ENCODE peak calls at places on chromosomes 7 and 10, in four cellular contexts. Y is ovary, J is IMR-90, N is uterus. A is an unnamed sample.

GRCh38 chr7:82234457-82235049 is 209.0 kb downstream of the CACNA2D1 start:
- DNase-seq in J (peak; percentile 59), Y (no peak), N (no peak), A (no peak)

GRCh38 chr7:128446306-128446705 is 9.4 kb upstream of the HILPDA start:
- DNase-seq in Y (no peak), N (no peak), J (no peak), A (no peak)

GRCh38 chr7:101816499-101817030 is 861 bp upstream of the CUX1 start:
- DNase-seq in N (peak; percentile 38), J (peak; percentile 37), Y (peak; percentile 61), A (no peak)

GRCh38 chr10:19054289-19054688 is 5.7 kb downstream of the MALRD1 start:
- DNase-seq in Y (no peak), N (no peak), J (no peak), A (no peak)

GRCh38 chr7:15481127-15481526 is 80.7 kb downstream of the AGMO start:
- DNase-seq in N (peak; percentile 17), Y (no peak), J (no peak), A (no peak)

GRCh38 chr7:39587393-39587792 is 21.2 kb downstream of the YAE1 start:
- DNase-seq in N (no peak), Y (no peak), J (peak; percentile 55), A (no peak)

GRCh38 chr7:95545666-95546065 is 50.6 kb downstream of the PDK4 start:
- DNase-seq in N (no peak), J (no peak), Y (no peak), A (no peak)

GRCh38 chr10:122142652-122143237 is 128.4 kb upstream of the BTBD16 start:
- DNase-seq in J (no peak), N (no peak), Y (no peak), A (no peak)

GRCh38 chr10:29535012-29535777 is 99.6 kb downstream of the SVIL start:
- DNase-seq in J (peak; percentile 88), N (peak; percentile 55), Y (peak; percentile 60), A (peak; percentile 67)

GRCh38 chr10:1369197-1369596 is 313.0 kb downstream of the WDR37 start:
- DNase-seq in Y (no peak), N (no peak), J (no peak), A (no peak)

GRCh38 chr7:24980695-24981543 is 941 bp upstream of the OSBPL3 start:
- DNase-seq in Y (peak; percentile 38), N (peak; percentile 22), J (peak; percentile 36), A (peak; percentile 67)

GRCh38 chr7:77425151-77426051 is 9.3 kb upstream of the GSAP start:
- DNase-seq in N (no peak), Y (no peak), J (peak; percentile 91), A (no peak)

GRCh38 chr7:33781796-33782195 is 123.5 kb upstream of the BMPER start:
- DNase-seq in J (no peak), N (no peak), Y (no peak), A (no peak)

GRCh38 chr7:159107052-159107892 is 37.4 kb downstream of the VIPR2 start:
- DNase-seq in Y (no peak), J (no peak), N (no peak), A (no peak)

GRCh38 chr7:42264702-42265101 is 27.7 kb upstream of the GLI3 start:
- DNase-seq in N (no peak), Y (no peak), J (no peak), A (no peak)

GRCh38 chr10:48444266-48444665 is 137.8 kb downstream of the MAPK8 start:
- DNase-seq in Y (no peak), J (peak; percentile 51), N (no peak), A (peak; percentile 37)

GRCh38 chr7:88243345-88243909 is 23.6 kb upstream of the SRI start:
- DNase-seq in J (peak; percentile 44), Y (peak; percentile 17), N (no peak), A (no peak)

GRCh38 chr7:38851321-38851720 is 57.7 kb downstream of the VPS41 start:
- DNase-seq in J (no peak), Y (no peak), N (no peak), A (no peak)

GRCh38 chr10:43012578-43012977 is 64.3 kb upstream of the RET start:
- DNase-seq in J (no peak), N (no peak), Y (no peak), A (no peak)

GRCh38 chr10:79310911-79311573 is 36.2 kb upstream of the PPIF start:
- DNase-seq in Y (no peak), N (no peak), J (no peak), A (no peak)

GRCh38 chr10:79310217-79310865 is 36.9 kb upstream of the PPIF start:
- DNase-seq in N (no peak), Y (no peak), J (no peak), A (no peak)

GRCh38 chr10:79313320-79313719 is 33.9 kb upstream of the PPIF start:
- DNase-seq in N (no peak), J (no peak), Y (peak; percentile 16), A (no peak)

GRCh38 chr10:79312601-79313187 is 34.6 kb upstream of the PPIF start:
- DNase-seq in J (no peak), Y (no peak), N (no peak), A (no peak)

DNA sequence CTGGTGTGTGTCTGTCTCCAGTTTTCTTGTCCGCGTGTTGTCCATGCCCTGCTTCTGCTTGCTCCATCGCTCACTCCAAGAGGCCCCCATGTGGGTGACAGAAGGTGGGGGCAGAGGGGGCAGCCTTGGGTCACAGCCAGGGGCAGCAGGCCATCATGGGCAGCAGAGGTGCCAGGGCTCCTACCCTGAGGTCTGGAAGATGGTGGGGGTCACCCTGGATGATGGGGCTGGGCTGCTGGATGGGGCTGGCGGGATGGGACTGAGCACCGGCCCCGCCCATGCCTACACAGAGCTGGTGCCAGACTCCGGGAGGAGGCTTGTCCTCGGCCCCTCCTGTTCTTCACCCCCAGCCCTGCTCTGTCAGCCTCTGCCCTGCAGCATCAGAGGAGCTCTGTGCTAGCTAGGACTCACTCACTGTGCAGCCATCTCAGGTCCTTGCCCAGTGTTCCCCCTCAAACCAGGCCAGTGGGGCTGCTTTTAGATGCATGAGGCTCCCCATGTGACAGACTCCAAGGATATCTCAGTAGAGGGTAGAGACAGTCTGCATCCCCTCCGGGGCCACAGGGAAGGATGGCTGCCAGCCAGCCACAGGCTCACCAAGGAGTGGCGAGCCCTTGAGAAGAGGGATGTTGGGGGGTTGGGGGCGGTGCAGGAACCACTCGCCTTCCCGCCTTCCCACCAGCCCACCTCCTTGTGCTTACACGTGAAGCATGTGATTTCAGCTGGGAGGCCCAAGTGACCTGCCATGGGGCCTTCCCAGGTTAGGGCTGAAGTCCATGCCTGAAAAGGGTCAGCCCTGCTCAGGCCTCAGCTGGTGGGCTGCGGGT is 35.5 kb upstream of the PPIF start:
- DNase-seq in J (no peak), N (peak; percentile 24), Y (no peak), A (no peak)
- TF ChIP-seq POLR2A in J (no peak), N (no peak), Y (no peak), A (no peak)

DNA sequence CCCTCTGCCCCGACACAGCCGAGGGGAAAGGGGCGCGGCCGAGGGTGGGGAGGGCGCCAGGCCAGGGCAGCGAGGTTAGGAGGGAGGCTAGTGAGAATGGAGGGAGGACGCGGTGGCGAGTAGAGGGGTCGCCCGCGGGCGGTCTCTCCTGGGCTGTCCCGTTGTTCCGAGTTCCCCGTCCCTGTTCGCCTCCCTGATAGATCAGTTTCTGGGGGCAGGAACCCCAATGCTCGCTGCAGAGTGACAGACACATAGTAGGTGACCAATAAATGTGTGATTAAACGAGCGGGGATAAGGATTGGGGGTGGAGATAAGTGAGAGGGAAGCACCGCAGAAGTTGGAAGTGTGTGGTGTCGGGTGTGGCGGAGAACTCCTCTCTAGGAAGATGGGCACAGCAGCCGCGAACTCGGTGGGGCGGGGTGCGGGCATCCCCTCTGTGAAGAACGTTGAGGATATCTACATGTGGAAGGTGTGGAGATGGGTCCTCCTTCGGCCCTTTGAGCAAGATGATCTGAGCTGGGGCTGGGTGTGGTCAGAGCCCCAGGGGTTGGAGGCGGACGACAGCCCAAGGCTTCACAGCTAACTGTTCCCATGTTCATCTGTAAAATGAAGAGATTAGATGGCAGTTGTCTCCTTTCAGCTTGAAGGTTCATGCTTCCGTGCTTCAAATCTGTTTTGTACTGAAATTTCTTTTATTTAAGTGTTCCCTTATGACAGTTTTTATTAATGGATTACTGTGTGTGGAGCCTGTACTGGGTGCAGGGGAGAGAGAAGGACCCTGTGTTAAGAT is 655 bp downstream of the ZNF775 start:
- DNase-seq in N (no peak), Y (no peak), J (no peak), A (no peak)
- TF ChIP-seq POLR2A in N (no peak), Y (no peak), J (no peak), A (no peak)

GRCh38 chr7:141251957-141252356 is 178.1 kb downstream of the TMEM178B start:
- DNase-seq in Y (no peak), J (no peak), N (no peak), A (no peak)

GRCh38 chr7:141246426-141246825 is 172.6 kb downstream of the TMEM178B start:
- DNase-seq in J (no peak), N (no peak), Y (no peak), A (no peak)

GRCh38 chr7:141251180-141251579 is 177.3 kb downstream of the TMEM178B start:
- DNase-seq in N (no peak), Y (no peak), J (no peak), A (no peak)
- TF ChIP-seq POLR2A in N (no peak), Y (no peak), J (no peak), A (no peak)

GRCh38 chr7:27147211-27148030 is at the start of gene HOXA6:
- DNase-seq in J (peak; percentile 67), N (peak; percentile 57), Y (no peak), A (no peak)

GRCh38 chr7:27146491-27147210 is 923 bp downstream of the HOXA6 start:
- DNase-seq in J (no peak), N (no peak), Y (no peak), A (peak; percentile 44)

GRCh38 chr7:27149817-27150567 is 2.4 kb downstream of the HOXA3 start:
- DNase-seq in J (no peak), N (peak; percentile 39), Y (no peak), A (peak; percentile 53)

GRCh38 chr7:27148776-27149641 is 1.4 kb upstream of the HOXA6 start:
- DNase-seq in N (peak; percentile 38), Y (no peak), J (no peak), A (peak; percentile 51)

DNA sequence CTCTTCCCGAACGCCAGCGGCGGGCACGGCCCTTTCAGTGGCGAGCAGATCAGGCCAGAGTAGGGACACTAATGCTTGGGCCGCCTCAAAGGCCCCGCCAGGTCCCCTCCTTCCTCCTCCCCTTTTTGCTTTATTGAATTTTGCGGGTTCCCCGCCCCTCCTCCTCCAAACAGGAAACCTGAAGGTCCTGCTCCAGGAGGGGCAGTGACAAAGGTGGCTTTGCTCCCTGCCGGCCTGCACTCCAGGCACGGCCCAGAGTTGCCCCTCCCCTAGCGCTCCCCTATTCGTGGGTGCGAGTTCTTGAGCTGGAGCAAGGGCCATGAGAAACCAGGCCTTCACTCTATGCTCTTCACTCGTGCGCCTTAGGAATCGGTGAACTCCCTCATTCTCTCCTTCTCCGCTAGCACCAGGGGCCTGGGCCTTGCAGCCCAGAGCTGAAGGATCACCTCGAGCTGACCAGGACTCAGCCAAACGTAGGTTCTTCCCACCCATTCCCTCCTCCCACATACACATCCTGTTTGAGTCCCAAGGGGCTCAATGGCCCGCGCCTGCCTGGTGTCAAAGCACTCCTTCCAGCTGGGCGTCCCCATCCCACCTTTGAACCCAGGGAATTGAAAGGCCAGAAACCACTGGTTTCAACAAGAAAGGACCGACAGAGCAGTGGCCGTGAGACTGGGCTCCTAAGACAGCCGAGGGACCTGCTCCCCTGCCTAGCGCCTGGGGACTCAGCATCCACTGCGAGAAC is 629 bp upstream of the HOXA6 start:
- DNase-seq in Y (no peak), N (peak; percentile 31), J (no peak), A (peak; percentile 86)
- TF ChIP-seq POLR2A in Y (no peak), N (no peak), J (no peak), A (peak; percentile 55)

A was measured in Peyer's patch.